ENCODE peak calls at places on chromosome 9, in eight cellular contexts. H is ascending aorta, V is PC-3, I is neuronal stem cell, W is sigmoid colon, R is stomach, N is heart left ventricle, X is neural progenitor cell. Y is an unnamed sample.
A peak's percentile ranks its signal among the peaks of the same experiment; 100 is the strongest.

GRCh38 chr9:76676857-76677256 is 87.4 kb upstream of the PCA3 start:
- DNase-seq in W (no peak), N (no peak), R (no peak), V (no peak), X (no peak), I (no peak), H (no peak), Y (no peak)

GRCh38 chr9:23822331-23823169 is 3.5 kb downstream of the ELAVL2 start:
- DNase-seq in H (no peak), V (no peak), R (no peak), W (no peak), I (no peak), X (peak; percentile 51), N (no peak), Y (no peak)

GRCh38 chr9:36985769-36986547 is 48.1 kb downstream of the PAX5 start:
- DNase-seq in W (no peak), V (no peak), I (no peak), R (no peak), N (no peak), X (peak; percentile 85), H (no peak), Y (no peak)

GRCh38 chr9:91155181-91155580 is 206.5 kb downstream of the AUH start:
- DNase-seq in N (no peak), I (no peak), V (no peak), X (no peak), H (no peak), R (no peak), W (no peak), Y (no peak)

GRCh38 chr9:136527721-136528710 is 17.8 kb downstream of the NOTCH1 start:
- DNase-seq in H (no peak), R (peak; percentile 48), W (no peak), V (no peak), N (no peak), X (peak; percentile 43), I (no peak), Y (no peak)

GRCh38 chr9:131335356-131335755 is 45.8 kb downstream of the PLPP7 start:
- DNase-seq in R (no peak), W (peak; percentile 21), V (no peak), I (no peak), H (no peak), N (no peak), X (no peak), Y (peak; percentile 20)

GRCh38 chr9:114282104-114282485 is 40.8 kb upstream of the ORM1 start:
- DNase-seq in I (no peak), V (no peak), W (no peak), H (peak; percentile 31), X (no peak), R (no peak), N (peak; percentile 14), Y (peak; percentile 45)

GRCh38 chr9:30628915-30629564 is 1755.4 kb upstream of the ACO1 start:
- DNase-seq in R (no peak), V (no peak), H (no peak), N (no peak), I (no peak), W (no peak), X (no peak), Y (no peak)

GRCh38 chr9:113501129-113501686 is 37.7 kb downstream of the RGS3 start:
- DNase-seq in X (peak; percentile 77), W (no peak), R (no peak), N (peak; percentile 72), I (no peak), H (no peak), V (no peak), Y (no peak)

GRCh38 chr9:21465859-21466518 is 16.1 kb downstream of the IFNE start:
- DNase-seq in H (no peak), W (no peak), N (no peak), V (peak; percentile 77), I (peak; percentile 53), R (no peak), X (peak; percentile 63), Y (no peak)

GRCh38 chr9:94779693-94780290 is 53.3 kb downstream of the AOPEP start:
- DNase-seq in R (no peak), W (no peak), I (no peak), V (no peak), N (no peak), X (no peak), H (no peak), Y (no peak)

GRCh38 chr9:121840838-121841760 is 189.7 kb downstream of the DAB2IP start:
- DNase-seq in W (peak; percentile 42), I (no peak), N (no peak), H (peak; percentile 52), X (no peak), R (peak; percentile 11), V (no peak), Y (no peak)

GRCh38 chr9:2622361-2623045 is 916 bp downstream of the VLDLR start:
- DNase-seq in H (no peak), X (peak; percentile 59), V (no peak), N (peak; percentile 41), I (peak; percentile 29), W (peak; percentile 63), R (peak; percentile 32), Y (peak; percentile 78)

GRCh38 chr9:137757139-137757538 is 120.4 kb upstream of the CACNA1B start:
- DNase-seq in H (no peak), I (no peak), R (peak; percentile 49), W (no peak), N (peak; percentile 73), V (no peak), X (no peak), Y (peak; percentile 53)

GRCh38 chr9:35616681-35617459 is 1.3 kb downstream of the CD72 start:
- DNase-seq in N (peak; percentile 82), V (no peak), X (peak; percentile 51), H (peak; percentile 87), W (peak; percentile 89), I (no peak), R (peak; percentile 77), Y (peak; percentile 91)

GRCh38 chr9:133805876-133806622 is 67.9 kb upstream of the SARDH start:
- DNase-seq in R (no peak), V (no peak), W (no peak), I (no peak), H (no peak), N (no peak), X (no peak), Y (no peak)

GRCh38 chr9:12718482-12719026 is 25.4 kb downstream of the TYRP1 start:
- DNase-seq in H (no peak), X (peak; percentile 82), N (peak; percentile 20), I (peak; percentile 59), V (peak; percentile 23), W (no peak), R (no peak), Y (no peak)

GRCh38 chr9:5854032-5854792 is 21.3 kb upstream of the ERMP1 start:
- DNase-seq in I (no peak), W (no peak), N (no peak), V (no peak), X (no peak), H (no peak), R (no peak), Y (no peak)

GRCh38 chr9:133460405-133461175 is 812 bp downstream of the CACFD1 start:
- DNase-seq in V (peak; percentile 28), N (no peak), H (peak; percentile 81), W (peak; percentile 86), R (peak; percentile 93), X (peak; percentile 74), I (peak; percentile 49), Y (peak; percentile 93)

GRCh38 chr9:123406691-123407536 is 50.9 kb downstream of the CRB2 start:
- DNase-seq in V (no peak), R (no peak), W (no peak), X (peak; percentile 74), I (peak; percentile 60), H (no peak), N (no peak), Y (peak; percentile 35)

DNA sequence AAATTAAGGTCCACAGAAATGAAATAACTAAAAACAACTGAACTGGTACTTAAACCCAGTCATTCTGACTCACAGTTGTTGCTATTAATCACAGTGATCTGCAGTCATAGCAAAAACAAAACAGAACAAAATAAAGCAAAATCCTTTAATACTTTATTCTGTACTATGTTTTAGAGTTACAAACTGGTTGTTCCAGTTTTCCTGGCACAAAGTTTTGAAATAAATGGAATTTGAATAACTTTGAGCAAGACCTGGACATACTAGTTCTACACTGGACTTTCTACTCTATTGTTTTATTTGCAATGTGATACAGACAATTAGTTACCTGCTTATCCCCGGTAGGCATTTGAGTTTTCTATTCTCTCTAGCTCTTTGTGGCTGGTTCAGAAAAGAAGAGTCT is 147.9 kb downstream of the DMRT2 start:
- DNase-seq in I (no peak), X (no peak), V (peak; percentile 88), R (no peak), H (no peak), W (no peak), N (no peak), Y (no peak)
- H3K27ac ChIP-seq in I (no peak overlapping the region), X (no peak overlapping the region), V (peak overlapping the region; percentile 53), R (no peak overlapping the region), H (no peak overlapping the region), W (no peak overlapping the region), N (no peak overlapping the region), Y (no peak overlapping the region)

DNA sequence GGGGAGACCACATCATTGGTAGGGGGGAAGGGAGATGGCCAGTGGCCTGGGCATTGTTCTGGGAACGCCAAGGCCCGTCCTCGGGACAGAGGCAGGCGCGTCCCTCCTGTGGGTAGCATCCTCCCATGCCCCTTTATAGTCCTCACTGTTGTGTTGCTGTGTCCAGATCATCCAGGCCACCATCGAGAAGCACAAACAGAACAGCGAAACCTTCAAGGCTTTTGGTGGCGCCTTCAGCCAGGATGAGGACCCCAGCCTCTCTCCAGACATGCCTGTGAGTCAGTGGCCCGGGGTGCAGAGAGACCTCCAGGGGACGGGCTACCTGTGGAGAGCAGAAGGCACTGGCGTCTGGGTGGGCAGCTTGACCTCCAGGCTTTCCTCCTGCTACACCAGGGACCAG is 38.4 kb upstream of the SUSD3 start:
- DNase-seq in N (no peak), X (no peak), W (peak; percentile 43), I (no peak), V (no peak), H (no peak), R (no peak), Y (peak; percentile 64)
- H3K36me3 ChIP-seq in N (no peaks in the 10 kb centered on the region), X (no peaks in the 10 kb centered on the region), W (no peaks in the 10 kb centered on the region), I (no peaks in the 10 kb centered on the region), V (no peaks in the 10 kb centered on the region), H (no peaks in the 10 kb centered on the region), R (no peaks in the 10 kb centered on the region), Y (no peaks in the 10 kb centered on the region)

DNA sequence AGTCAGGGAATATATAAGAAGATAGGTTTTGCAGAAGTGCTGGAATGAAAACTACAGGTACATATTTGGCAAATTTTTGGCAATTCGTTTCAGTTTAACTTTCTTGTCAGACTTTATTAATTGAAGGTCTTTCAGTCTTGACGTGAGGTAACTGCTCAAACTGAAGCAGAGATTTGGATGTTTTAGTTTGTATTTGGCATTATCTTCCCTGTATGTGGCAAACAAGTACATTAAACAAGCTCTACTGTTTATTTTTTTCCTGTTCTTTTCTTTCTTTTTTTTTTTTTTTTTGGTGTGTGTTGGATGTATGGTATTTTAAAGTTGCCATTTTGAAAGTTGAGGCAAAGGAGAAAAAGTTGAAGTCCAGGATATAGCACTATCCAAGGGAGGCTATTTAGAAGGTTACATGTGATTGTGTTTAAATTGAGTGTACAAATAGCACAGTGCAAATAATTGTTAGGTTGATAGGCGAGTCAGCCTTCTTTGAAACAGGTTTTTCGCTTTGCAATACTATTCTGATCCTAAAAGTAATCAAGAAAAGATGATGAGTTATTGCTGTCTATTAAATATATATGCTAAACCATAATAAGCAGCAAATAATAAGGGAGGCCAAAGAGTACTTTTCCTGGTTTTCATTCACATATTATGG is 2.2 kb downstream of the PBX3 start:
- DNase-seq in W (no peak), X (no peak), V (no peak), I (no peak), H (no peak), N (no peak), R (no peak), Y (no peak)
- H3K4me1 ChIP-seq in W (peaks cover 48% of the 10 kb centered on the region), X (peaks cover 55% of the 10 kb centered on the region), V (peaks cover 32% of the 10 kb centered on the region), I (peaks cover 24% of the 10 kb centered on the region), H (no peaks in the 10 kb centered on the region), N (peaks cover 3% of the 10 kb centered on the region), R (peaks cover 58% of the 10 kb centered on the region), Y (peaks cover 10% of the 10 kb centered on the region)

GRCh38 chr9:27429917-27430316 is 94.2 kb upstream of the IFNK start:
- DNase-seq in N (no peak), H (no peak), V (no peak), X (no peak), W (no peak), I (no peak), R (no peak), Y (no peak)
- H3K27ac ChIP-seq in N (no peak overlapping the region), H (no peak overlapping the region), V (peak overlapping the region; percentile 32), X (no peak overlapping the region), W (no peak overlapping the region), I (no peak overlapping the region), R (no peak overlapping the region), Y (no peak overlapping the region)

Y was measured in kidney.